ENCODE peak calls at places on chromosomes 1 and 21, in eight cellular contexts. S is ovary, K is K562, L is stomach, I is suprapubic skin, V is tibial nerve, P is HepG2, Y is A549. D is an unnamed sample.

GRCh38 chr21:45517249-45518065 is 24.8 kb downstream of the SLC19A1 start:
- DNase-seq in Y (no peak), P (no peak), K (no peak), L (no peak), I (peak; percentile 80), V (no peak), S (peak; percentile 12), D (peak; percentile 55)

GRCh38 chr21:32131164-32131563 is 147.7 kb downstream of the MIS18A start:
- DNase-seq in Y (no peak), P (peak; percentile 31), S (no peak), K (no peak), V (no peak), L (no peak), I (no peak), D (no peak)

GRCh38 chr1:72286401-72286800 is 4.1 kb upstream of the NEGR1 start:
- DNase-seq in L (no peak), Y (no peak), S (no peak), P (no peak), K (no peak), V (no peak), I (no peak), D (no peak)

GRCh38 chr1:90835661-90836344 is 118.7 kb upstream of the BARHL2 start:
- DNase-seq in P (no peak), K (no peak), V (no peak), L (no peak), Y (no peak), I (no peak), S (no peak), D (peak; percentile 65)

GRCh38 chr21:33318087-33318486 is 6.7 kb upstream of the IFNAR1 start:
- DNase-seq in K (no peak), S (no peak), L (no peak), Y (no peak), I (no peak), P (no peak), V (no peak), D (no peak)

GRCh38 chr1:47926461-47926999 is 70.7 kb downstream of the TRABD2B start:
- DNase-seq in S (no peak), Y (no peak), P (no peak), L (no peak), V (no peak), I (no peak), K (no peak), D (no peak)

GRCh38 chr1:163258181-163258580 is 55.5 kb upstream of the RGS5 start:
- DNase-seq in I (no peak), L (no peak), P (no peak), K (no peak), S (no peak), V (no peak), Y (no peak), D (no peak)

GRCh38 chr1:171142081-171142450 is 43.0 kb upstream of the FMO2 start:
- DNase-seq in P (peak; percentile 7), I (peak; percentile 79), L (no peak), S (peak; percentile 56), V (peak; percentile 27), Y (no peak), K (no peak), D (peak; percentile 86)

GRCh38 chr1:217747156-217747769 is 116.1 kb downstream of the SPATA17 start:
- DNase-seq in I (no peak), L (no peak), V (no peak), S (no peak), P (peak; percentile 13), Y (peak; percentile 7), K (peak; percentile 12), D (no peak)

GRCh38 chr1:156373546-156373945 is 4.5 kb downstream of the RHBG start:
- DNase-seq in Y (no peak), P (peak; percentile 42), V (no peak), K (no peak), S (no peak), L (no peak), I (no peak), D (no peak)

GRCh38 chr1:21586926-21587601 is 77.8 kb downstream of the ALPL start:
- DNase-seq in S (peak; percentile 28), K (peak; percentile 90), Y (peak; percentile 91), P (peak; percentile 69), V (no peak), I (no peak), L (peak; percentile 76), D (no peak)

GRCh38 chr1:63115527-63115926 is 206.8 kb upstream of the FOXD3 start:
- DNase-seq in I (no peak), K (no peak), Y (no peak), L (no peak), V (no peak), P (no peak), S (no peak), D (no peak)

GRCh38 chr1:96306809-96307208 is 414.8 kb upstream of the PTBP2 start:
- DNase-seq in I (no peak), V (no peak), S (no peak), K (no peak), P (no peak), Y (no peak), L (no peak), D (no peak)

GRCh38 chr1:12230549-12231275 is 882 bp downstream of the VPS13D start:
- DNase-seq in V (no peak), Y (no peak), S (peak; percentile 41), P (peak; percentile 27), L (peak; percentile 64), I (peak; percentile 82), K (peak; percentile 64), D (peak; percentile 73)

GRCh38 chr1:12057382-12057781 is 5.7 kb upstream of the TNFRSF8 start:
- DNase-seq in I (no peak), V (no peak), S (no peak), Y (no peak), P (no peak), L (no peak), K (no peak), D (no peak)

GRCh38 chr1:5830771-5831599 is 161.2 kb downstream of the NPHP4 start:
- DNase-seq in L (no peak), Y (no peak), S (no peak), I (no peak), P (no peak), K (peak; percentile 73), V (no peak), D (no peak)
- TF ChIP-seq EP300 in L (no peak), Y (no peak), S (no peak), I (no peak), P (no peak), K (no peak), V (no peak), D (no peak)

GRCh38 chr21:29075706-29076447 is 2.4 kb upstream of the CCT8 start:
- DNase-seq in Y (no peak), P (no peak), L (no peak), I (no peak), S (no peak), K (no peak), V (no peak), D (no peak)

GRCh38 chr21:29074783-29075182 is 1.3 kb upstream of the CCT8 start:
- DNase-seq in V (no peak), S (no peak), Y (no peak), I (no peak), L (no peak), P (no peak), K (no peak), D (no peak)

GRCh38 chr21:29073222-29074006 is at the start of gene CCT8:
- DNase-seq in V (peak; percentile 96), I (peak; percentile 98), Y (peak; percentile 58), P (peak; percentile 98), S (peak; percentile 99), K (peak; percentile 99), L (peak; percentile 98), D (peak; percentile 99)

GRCh38 chr21:29074007-29074376 is 544 bp upstream of the CCT8 start:
- DNase-seq in I (no peak), S (no peak), V (no peak), P (no peak), L (no peak), K (no peak), Y (peak; percentile 7), D (no peak)

DNA sequence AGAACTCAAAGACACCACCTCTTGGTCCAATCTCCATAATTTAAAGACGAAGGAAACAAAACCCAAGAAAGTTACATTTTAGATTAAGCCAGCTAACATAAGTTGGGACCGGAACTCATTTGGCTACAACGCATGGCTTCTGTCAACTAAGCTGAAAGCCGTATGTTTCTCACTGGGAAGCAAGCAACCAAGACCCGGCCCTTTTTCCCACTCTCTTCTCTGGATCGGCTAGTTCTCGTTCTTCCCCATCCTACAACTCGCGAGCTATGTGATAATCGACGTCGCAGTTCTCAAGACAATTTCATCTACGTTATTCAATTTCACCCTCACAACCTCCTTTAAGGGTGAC is 601 bp downstream of the CCT8 start:
- DNase-seq in P (peak; percentile 25), Y (no peak), S (no peak), K (no peak), V (no peak), I (no peak), L (no peak), D (no peak)
- TF ChIP-seq EP300 in P (no peak), Y (no peak), S (no peak), K (no peak), V (no peak), I (no peak), L (no peak), D (no peak)

GRCh38 chr1:207890136-207890738 is 20.7 kb downstream of the CD34 start:
- DNase-seq in V (peak; percentile 54), Y (no peak), I (peak; percentile 85), S (peak; percentile 74), P (no peak), L (peak; percentile 66), K (no peak), D (peak; percentile 92)

GRCh38 chr1:207896547-207896946 is 14.4 kb downstream of the CD34 start:
- DNase-seq in K (no peak), V (no peak), Y (no peak), P (no peak), I (no peak), L (no peak), S (no peak), D (no peak)

GRCh38 chr1:207893737-207894582 is 17.0 kb downstream of the CD34 start:
- DNase-seq in L (no peak), I (no peak), K (no peak), V (no peak), P (no peak), Y (no peak), S (peak; percentile 3), D (no peak)

GRCh38 chr1:207891148-207891547 is 19.8 kb downstream of the CD34 start:
- DNase-seq in L (peak; percentile 5), P (no peak), I (no peak), K (no peak), S (peak; percentile 18), Y (no peak), V (no peak), D (no peak)

DNA sequence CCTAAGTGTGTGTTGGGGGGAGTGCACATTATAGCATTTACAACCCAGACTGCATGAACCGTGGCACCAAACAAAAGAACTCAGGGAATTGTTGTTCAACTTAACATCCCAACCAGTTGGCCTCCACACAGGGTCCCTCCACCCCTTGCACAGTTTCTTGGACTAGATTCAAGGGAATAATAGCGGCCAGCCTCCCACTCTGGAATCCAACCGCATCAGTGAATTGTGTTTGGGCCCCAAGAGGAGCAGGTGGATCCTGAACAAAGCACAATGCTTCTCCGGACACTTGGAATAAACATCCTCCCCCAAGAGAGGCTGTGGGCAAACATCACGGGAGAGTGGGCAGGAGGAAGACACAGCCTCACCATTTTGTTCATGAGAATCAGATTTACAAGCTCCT is 18.2 kb downstream of the CD34 start:
- DNase-seq in I (no peak), Y (no peak), P (no peak), L (peak; percentile 22), S (peak; percentile 13), V (no peak), K (no peak), D (no peak)
- TF ChIP-seq EP300 in I (no peak), Y (no peak), P (no peak), L (no peak), S (no peak), V (no peak), K (no peak), D (no peak)

GRCh38 chr1:209708297-209708696 is 3.7 kb downstream of the HSD11B1 start:
- DNase-seq in K (no peak), S (no peak), Y (no peak), P (no peak), V (no peak), I (no peak), L (no peak), D (no peak)
- TF ChIP-seq EP300 in K (no peak), S (no peak), Y (no peak), P (no peak), V (no peak), I (no peak), L (no peak), D (no peak)

D was measured in sigmoid colon.